ENCODE peak calls at places on chromosomes 1 and 21, in seven cellular contexts. G is psoas muscle; H is SJSA1; E is pancreas; C is effector memory CD4-positive, alpha-beta T cell; W is CD8-positive, alpha-beta T cell; R is MM.1S. P is an unnamed sample.

GRCh38 chr1:32068891-32069590 is 3.7 kb upstream of the TMEM39B start:
- DNase-seq in G (no peak), H (no peak), E (no peak), C (no peak), W (no peak), R (no peak), P (no peak)

GRCh38 chr1:200438911-200439310 is 29.1 kb upstream of the ZNF281 start:
- DNase-seq in G (no peak), H (no peak), E (no peak), C (no peak), W (no peak), R (no peak), P (no peak)

GRCh38 chr1:173502104-173502503 is 25.0 kb downstream of the PRDX6 start:
- DNase-seq in G (no peak), H (no peak), E (no peak), C (no peak), W (no peak), R (no peak), P (no peak)

GRCh38 chr1:187374130-187374529 is 545.4 kb downstream of the PLA2G4A start:
- DNase-seq in G (no peak), H (no peak), E (no peak), C (no peak), W (no peak), R (no peak), P (no peak)

GRCh38 chr1:53321366-53321765 is 6.5 kb downstream of the LRP8 start:
- DNase-seq in G (no peak), H (no peak), E (no peak), C (no peak), W (no peak), R (no peak), P (no peak)

GRCh38 chr1:166947398-166948043 is 27.8 kb downstream of the ILDR2 start:
- DNase-seq in G (peak; percentile 34), H (peak; percentile 91), E (peak; percentile 41), C (no peak), W (peak; percentile 5), R (no peak), P (peak; percentile 72)

GRCh38 chr1:116666090-116666489 is 1.4 kb downstream of the IGSF3 start:
- DNase-seq in G (no peak), H (no peak), E (no peak), C (no peak), W (no peak), R (no peak), P (no peak)

GRCh38 chr21:41931041-41931451 is 22.8 kb downstream of the C2CD2 start:
- DNase-seq in G (no peak), H (no peak), E (no peak), C (no peak), W (no peak), R (no peak), P (no peak)

GRCh38 chr1:179599623-179600249 is 8.1 kb downstream of the TDRD5 start:
- DNase-seq in G (no peak), H (no peak), E (no peak), C (no peak), W (no peak), R (peak; percentile 74), P (no peak)

GRCh38 chr1:84268346-84268745 is 33.2 kb upstream of the SAMD13 start:
- DNase-seq in G (no peak), H (no peak), E (no peak), C (no peak), W (no peak), R (no peak), P (no peak)

GRCh38 chr1:98429851-98430496 is 231.5 kb upstream of the SNX7 start:
- DNase-seq in G (no peak), H (no peak), E (peak; percentile 29), C (no peak), W (no peak), R (no peak), P (no peak)

GRCh38 chr1:171939730-171940129 is 98.4 kb downstream of the DNM3 start:
- DNase-seq in G (no peak), H (no peak), E (no peak), C (no peak), W (no peak), R (no peak), P (no peak)

GRCh38 chr1:232386721-232387510 is 243.0 kb downstream of the SIPA1L2 start:
- DNase-seq in G (no peak), H (no peak), E (no peak), C (no peak), W (no peak), R (no peak), P (no peak)

GRCh38 chr1:169113613-169114119 is 7.2 kb downstream of the ATP1B1 start:
- DNase-seq in G (no peak), H (peak; percentile 85), E (no peak), C (no peak), W (no peak), R (no peak), P (no peak)

GRCh38 chr1:64934115-64934880 is 32.1 kb downstream of the JAK1 start:
- DNase-seq in G (peak; percentile 31), H (peak; percentile 47), E (no peak), C (no peak), W (no peak), R (no peak), P (no peak)

GRCh38 chr1:6585081-6585722 is 5.4 kb downstream of the ZBTB48 start:
- DNase-seq in G (no peak), H (no peak), E (no peak), C (no peak), W (no peak), R (no peak), P (no peak)

GRCh38 chr1:235069577-235070563 is 58.8 kb downstream of the TOMM20 start:
- DNase-seq in G (peak; percentile 92), H (peak; percentile 57), E (peak; percentile 91), C (no peak), W (no peak), R (no peak), P (no peak)

GRCh38 chr1:17119076-17119743 is at the start of gene PADI2:
- DNase-seq in G (peak; percentile 78), H (no peak), E (peak; percentile 63), C (no peak), W (peak; percentile 44), R (peak; percentile 52), P (peak; percentile 68)

DNA sequence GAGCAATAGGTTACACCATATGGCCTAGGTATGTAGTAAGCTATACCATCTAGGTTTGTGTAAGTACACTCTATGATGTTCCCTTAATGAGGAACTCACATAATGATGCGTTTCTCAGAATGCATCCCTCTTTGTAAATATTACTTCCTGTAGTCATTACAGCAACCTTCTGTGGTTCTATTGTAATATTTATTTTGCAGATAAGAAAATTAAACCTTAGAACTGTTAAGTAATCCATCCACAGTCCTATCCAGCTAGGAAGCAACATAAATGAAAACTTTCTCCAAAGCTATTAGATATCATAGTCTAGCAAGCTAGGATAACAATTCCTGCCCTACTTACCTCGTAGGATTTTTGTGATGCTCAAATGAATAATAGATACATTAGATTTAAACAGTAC is 88.7 kb downstream of the WLS start:
- DNase-seq in G (no peak), H (no peak), E (no peak), C (no peak), W (no peak), R (no peak), P (no peak)
- H3K27ac ChIP-seq in G (no peak overlapping the region), H (no peak overlapping the region), E (peak overlapping the region; percentile 84), C (no peak overlapping the region), W (no peak overlapping the region), R (no peak overlapping the region), P (no peak overlapping the region)

DNA sequence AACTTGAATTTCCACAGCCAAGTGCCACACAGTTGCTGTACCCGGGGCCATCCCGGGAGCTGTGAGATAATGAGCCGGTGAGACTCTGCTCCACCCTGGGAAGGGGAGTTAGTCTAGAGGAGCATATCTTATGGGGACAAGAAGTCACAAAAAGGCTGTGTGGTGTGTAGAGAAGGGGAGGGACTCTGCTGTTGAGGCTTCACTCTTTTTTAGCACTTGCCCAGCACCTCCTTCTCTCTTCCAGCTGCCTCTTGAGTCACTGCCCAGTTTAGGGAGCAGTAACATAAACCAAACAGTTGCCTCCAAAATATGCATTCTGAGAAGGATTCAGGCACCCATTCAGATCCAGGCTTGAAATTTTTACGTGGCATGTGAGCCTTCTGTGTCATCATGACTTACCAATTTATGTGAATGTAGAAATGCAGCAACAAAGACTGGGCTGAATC is 744 bp upstream of the WDR26 start:
- DNase-seq in G (no peak), H (no peak), E (no peak), C (no peak), W (peak; percentile 14), R (peak; percentile 56), P (no peak)
- H3K27ac ChIP-seq in G (peak overlapping the region; percentile 96), H (peak overlapping the region; percentile 85), E (peak overlapping the region; percentile 95), C (peak overlapping the region; percentile 96), W (peak overlapping the region; percentile 98), R (peak overlapping the region; percentile 70), P (peak overlapping the region; percentile 92)

GRCh38 chr1:14733779-14734140 is 135.3 kb downstream of the KAZN start:
- DNase-seq in G (no peak), H (no peak), E (no peak), C (no peak), W (no peak), R (no peak), P (no peak)
- H3K27ac ChIP-seq in G (no peak overlapping the region), H (no peak overlapping the region), E (peak overlapping the region; percentile 54), C (no peak overlapping the region), W (no peak overlapping the region), R (no peak overlapping the region), P (no peak overlapping the region)

GRCh38 chr1:54583307-54583686 is 35.3 kb downstream of the ACOT11 start:
- DNase-seq in G (no peak), H (no peak), E (no peak), C (no peak), W (no peak), R (no peak), P (no peak)
- H3K27ac ChIP-seq in G (peak overlapping the region; percentile 82), H (no peak overlapping the region), E (no peak overlapping the region), C (no peak overlapping the region), W (no peak overlapping the region), R (no peak overlapping the region), P (peak overlapping the region; percentile 16)

GRCh38 chr1:25766721-25767436 is 33.1 kb upstream of the SELENON start:
- DNase-seq in G (no peak), H (no peak), E (peak; percentile 87), C (no peak), W (no peak), R (no peak), P (no peak)
- H3K27ac ChIP-seq in G (peak overlapping the region; percentile 27), H (no peak overlapping the region), E (no peak overlapping the region), C (no peak overlapping the region), W (peak overlapping the region; percentile 49), R (no peak overlapping the region), P (no peak overlapping the region)